ENCODE peak calls at places on chromosomes 4 and X, in eight cellular contexts. B is fibroblast of mammary gland, D is testis, T is body of pancreas, W is thoracic aorta, O is GM20000, L is tibial nerve, A is fibroblast of lung. I is an unnamed sample.

GRCh38 chrX:81232218-81232617 is 30.3 kb downstream of the SH3BGRL start:
- DNase-seq in B (no peak), D (no peak), T (no peak), W (no peak), O (no peak), L (no peak), A (no peak), I (no peak)

GRCh38 chr4:39312821-39313220 is 53.3 kb downstream of the RFC1 start:
- DNase-seq in B (no peak), D (no peak), T (no peak), W (no peak), O (no peak), L (no peak), A (no peak), I (no peak)

GRCh38 chr4:53234669-53235068 is 131.2 kb downstream of the SCFD2 start:
- DNase-seq in B (no peak), D (no peak), T (no peak), W (no peak), O (no peak), L (no peak), A (no peak), I (no peak)

GRCh38 chr4:24601121-24601520 is 16.8 kb upstream of the DHX15 start:
- DNase-seq in B (no peak), D (no peak), T (no peak), W (no peak), O (no peak), L (no peak), A (no peak), I (no peak)

GRCh38 chrX:45232139-45232538 is 31.5 kb upstream of the DIPK2B start:
- DNase-seq in B (no peak), D (no peak), T (no peak), W (no peak), O (no peak), L (no peak), A (no peak), I (no peak)

GRCh38 chrX:96474357-96475125 is 210.1 kb upstream of the DIAPH2 start:
- DNase-seq in B (peak; percentile 48), D (no peak), T (peak; percentile 24), W (no peak), O (no peak), L (no peak), A (no peak), I (peak; percentile 55)

GRCh38 chr4:79917246-79917645 is 155.8 kb downstream of the ANTXR2 start:
- DNase-seq in B (peak; percentile 62), D (peak; percentile 46), T (no peak), W (no peak), O (peak; percentile 40), L (no peak), A (peak; percentile 45), I (peak; percentile 79)

GRCh38 chrX:39930777-39931553 is 166.8 kb downstream of the BCOR start:
- DNase-seq in B (no peak), D (peak; percentile 18), T (no peak), W (no peak), O (no peak), L (no peak), A (no peak), I (no peak)

GRCh38 chrX:83419030-83419792 is 88.9 kb upstream of the POU3F4 start:
- DNase-seq in B (no peak), D (no peak), T (no peak), W (no peak), O (no peak), L (no peak), A (no peak), I (no peak)

GRCh38 chrX:2484232-2484631 is 16.5 kb downstream of the DHRSX start:
- DNase-seq in B (peak; percentile 27), D (no peak), T (no peak), W (no peak), O (no peak), L (no peak), A (no peak), I (peak; percentile 72)

GRCh38 chrX:153688900-153689590 is 1.3 kb downstream of the SLC6A8 start:
- DNase-seq in B (no peak), D (no peak), T (peak; percentile 65), W (no peak), O (no peak), L (no peak), A (peak; percentile 23), I (peak; percentile 44)

DNA sequence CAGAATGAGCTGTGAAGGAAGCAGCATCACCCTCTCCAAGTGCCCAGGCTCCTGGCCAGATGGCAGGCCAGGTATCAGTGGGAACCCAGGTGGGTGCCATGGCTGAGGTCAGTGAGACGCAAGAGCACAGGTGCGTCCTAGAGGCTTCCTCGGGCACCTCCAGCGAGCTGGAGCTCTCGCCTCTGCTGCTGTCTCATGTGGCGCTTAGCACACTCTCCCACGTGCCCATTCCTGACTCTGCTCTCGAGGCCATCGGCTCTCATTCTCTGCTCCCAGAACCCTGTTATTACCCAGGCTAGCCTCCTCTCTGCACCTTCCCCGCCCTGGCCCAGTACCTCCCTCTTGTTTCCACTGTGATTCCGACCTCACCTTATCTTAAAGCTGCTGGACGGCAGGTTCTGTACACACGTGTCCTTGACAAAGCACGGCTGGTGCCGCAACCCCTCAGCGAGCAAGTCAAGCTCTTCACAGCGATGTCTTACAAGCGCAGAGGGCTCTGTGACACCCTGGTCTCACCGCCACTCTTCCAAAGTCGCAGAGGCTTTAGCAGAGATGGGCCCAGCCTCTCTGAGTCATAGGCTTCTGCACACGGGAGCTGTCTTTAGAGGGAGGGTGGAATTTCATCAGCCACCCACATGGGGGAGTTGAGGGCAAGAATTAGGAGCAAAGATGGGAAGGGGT is 15.4 kb upstream of the MSANTD1 start:
- DNase-seq in B (peak; percentile 14), D (no peak), T (peak; percentile 68), W (no peak), O (no peak), L (no peak), A (peak; percentile 16), I (peak; percentile 7)
- TF ChIP-seq CTCF in B (no peak), D (no peak), T (no peak), W (no peak), O (no peak), L (no peak), A (no peak), I (no peak)

DNA sequence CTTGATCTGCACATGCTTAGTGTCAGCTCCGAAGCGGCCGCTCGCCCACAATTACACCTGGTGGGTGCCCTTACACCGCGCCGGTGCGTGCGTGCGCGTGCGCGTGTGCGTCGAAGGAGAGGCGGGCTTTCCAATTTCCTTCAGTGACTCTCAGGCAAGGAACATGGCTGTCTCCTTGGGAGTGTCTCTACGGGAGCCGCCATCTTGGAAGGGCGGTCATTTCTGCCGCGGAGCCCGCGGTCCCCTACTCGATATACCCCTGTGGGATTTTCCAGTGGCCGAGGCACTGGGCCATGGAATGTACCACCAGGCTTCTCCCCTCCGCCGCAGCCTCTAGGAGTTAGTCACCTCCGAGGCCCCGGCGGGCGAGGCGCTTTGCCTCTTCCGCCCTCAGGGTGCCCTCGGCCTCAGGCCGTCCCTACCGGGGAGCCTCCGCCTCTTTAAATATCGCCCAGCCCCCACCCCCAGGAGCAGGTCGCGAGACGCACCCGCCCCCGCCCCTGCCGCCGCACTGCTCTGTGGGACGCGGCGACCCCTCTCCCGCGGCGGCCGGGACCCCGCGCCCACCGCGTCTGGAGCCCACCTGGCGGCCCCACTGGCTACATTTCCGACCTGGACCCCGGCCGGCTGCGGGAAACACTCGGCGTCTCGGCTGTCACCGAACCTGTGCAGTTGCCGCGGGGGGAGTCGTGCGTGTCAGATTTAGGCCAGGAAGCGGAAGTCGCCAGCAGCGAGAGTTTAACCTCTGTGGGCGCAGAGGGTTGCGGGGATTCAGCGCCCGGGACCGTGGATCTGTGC is at the start of gene ZNF41:
- DNase-seq in B (peak; percentile 76), D (peak; percentile 83), T (peak; percentile 77), W (peak; percentile 28), O (peak; percentile 86), L (peak; percentile 34), A (peak; percentile 81), I (peak; percentile 83)
- TF ChIP-seq CTCF in B (no peak), D (no peak), T (no peak), W (no peak), O (no peak), L (no peak), A (no peak), I (no peak)

DNA sequence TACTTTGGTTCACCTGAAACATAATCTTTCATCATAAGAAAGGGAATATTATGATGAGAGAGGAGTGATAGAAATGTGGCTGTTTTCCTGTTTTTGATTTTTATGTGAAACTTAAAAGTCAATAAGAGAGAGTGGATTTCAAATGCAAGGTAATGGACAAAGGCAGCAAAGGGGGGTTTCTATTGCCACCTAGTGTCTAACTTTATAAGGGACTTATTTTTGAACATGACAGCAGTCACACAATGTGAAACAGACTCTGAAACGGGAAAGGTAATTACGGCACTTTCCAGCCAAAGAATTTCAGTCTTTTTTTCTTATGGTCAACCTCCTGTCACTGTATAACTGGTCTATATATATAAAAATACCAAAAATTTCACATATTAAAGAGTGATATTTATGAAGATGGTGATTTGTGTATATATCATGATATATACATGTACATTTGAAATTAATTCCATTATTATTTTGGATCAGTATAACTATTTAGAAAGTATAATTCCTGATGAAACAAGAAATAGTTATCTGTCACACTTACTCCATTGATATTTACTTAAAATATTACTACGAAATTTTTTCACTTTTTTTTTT is 127.1 kb downstream of the FBXO8 start:
- DNase-seq in B (peak; percentile 76), D (no peak), T (no peak), W (no peak), O (peak; percentile 29), L (no peak), A (peak; percentile 13), I (peak; percentile 81)
- TF ChIP-seq CTCF in B (peak; percentile 83), D (peak; percentile 52), T (peak; percentile 62), W (peak; percentile 60), O (no peak), L (peak; percentile 57), A (peak; percentile 65), I (peak; percentile 72)

DNA sequence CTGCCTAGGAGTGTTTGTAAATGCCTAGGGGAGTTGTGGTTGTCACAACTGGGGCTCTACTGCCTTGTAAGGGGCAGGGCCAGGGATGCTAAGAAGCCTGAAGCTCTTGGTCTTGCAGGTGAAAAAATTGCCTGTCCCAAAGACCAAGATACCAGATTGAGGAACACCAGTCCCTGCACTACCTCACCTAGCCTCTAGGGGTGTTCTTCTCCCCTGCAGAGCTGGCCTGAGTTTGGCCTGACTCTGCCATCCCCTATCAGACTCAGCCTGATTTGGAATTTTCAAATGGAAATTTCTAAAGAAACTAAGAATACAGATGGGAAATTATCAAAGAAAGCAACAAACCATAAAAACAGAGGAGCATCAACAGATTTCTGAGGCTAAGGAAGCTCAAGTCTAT is 90.4 kb downstream of the ZC4H2 start:
- DNase-seq in B (no peak), D (peak; percentile 14), T (no peak), W (no peak), O (no peak), L (no peak), A (no peak), I (no peak)
- TF ChIP-seq CTCF in B (peak; percentile 35), D (no peak), T (peak; percentile 38), W (no peak), O (peak; percentile 1), L (peak; percentile 20), A (peak; percentile 9), I (peak; percentile 46)

DNA sequence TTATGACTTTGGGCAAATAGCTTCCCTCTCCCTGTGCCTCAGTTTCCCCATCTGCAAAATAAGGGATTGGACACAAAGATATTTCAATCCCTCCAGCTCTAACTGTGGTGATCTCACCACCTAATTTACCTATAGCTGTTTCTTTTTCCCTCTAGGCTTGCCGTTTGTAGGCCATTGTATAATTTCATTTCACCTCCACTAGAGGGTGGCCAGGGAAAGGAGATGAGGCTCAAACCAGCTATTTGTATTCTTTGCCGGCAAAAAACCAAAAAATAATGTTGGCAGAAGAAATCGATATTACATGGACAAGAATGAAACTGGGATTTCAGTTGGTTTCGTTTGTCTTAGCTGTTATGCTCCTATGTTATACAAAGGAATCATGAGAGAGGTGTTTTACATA is 36.1 kb upstream of the DOCK11 start:
- DNase-seq in B (peak; percentile 50), D (no peak), T (no peak), W (no peak), O (peak; percentile 27), L (no peak), A (peak; percentile 31), I (peak; percentile 52)
- TF ChIP-seq CTCF in B (peak; percentile 66), D (peak; percentile 52), T (peak; percentile 55), W (peak; percentile 53), O (peak; percentile 17), L (peak; percentile 39), A (peak; percentile 64), I (peak; percentile 52)

I was measured in cardiac fibroblast.